ENCODE peak calls at places on chromosome X, in six cellular contexts. One of them, this sample, is unnamed.

GRCh38 chrX:41789374-41789773 is 65.4 kb downstream of the GPR82 start:
- DNase-seq in OCI-LY7: no peak
- DNase-seq in adrenal gland: no peak
- DNase-seq in cardiac fibroblast: no peak
- DNase-seq in breast epithelium: no peak
- DNase-seq in NB4: no peak
- DNase-seq in this sample: no peak

GRCh38 chrX:7347465-7347864 is 199.5 kb upstream of the PUDP start:
- DNase-seq in OCI-LY7: no peak
- DNase-seq in adrenal gland: no peak
- DNase-seq in cardiac fibroblast: no peak
- DNase-seq in breast epithelium: no peak
- DNase-seq in NB4: no peak
- DNase-seq in this sample: no peak

GRCh38 chrX:17580529-17581155 is 156.7 kb upstream of the SCML1 start:
- DNase-seq in OCI-LY7: no peak
- DNase-seq in adrenal gland: peak
- DNase-seq in cardiac fibroblast: peak
- DNase-seq in breast epithelium: no peak
- DNase-seq in NB4: no peak
- DNase-seq in this sample: no peak

GRCh38 chrX:136816970-136817369 is 36.2 kb upstream of the ARHGEF6 start:
- DNase-seq in OCI-LY7: no peak
- DNase-seq in adrenal gland: no peak
- DNase-seq in cardiac fibroblast: peak
- DNase-seq in breast epithelium: no peak
- DNase-seq in NB4: no peak
- DNase-seq in this sample: no peak

GRCh38 chrX:41475166-41475565 is 28.0 kb downstream of the NYX start:
- DNase-seq in OCI-LY7: no peak
- DNase-seq in adrenal gland: no peak
- DNase-seq in cardiac fibroblast: no peak
- DNase-seq in breast epithelium: no peak
- DNase-seq in NB4: no peak
- DNase-seq in this sample: no peak

GRCh38 chrX:101485212-101486064 is at the start of gene ARMCX4:
- DNase-seq in OCI-LY7: no peak
- DNase-seq in adrenal gland: peak
- DNase-seq in cardiac fibroblast: peak
- DNase-seq in breast epithelium: peak
- DNase-seq in NB4: no peak
- DNase-seq in this sample: no peak

GRCh38 chrX:33741807-33742206 is 390.3 kb downstream of the FAM47A start:
- DNase-seq in OCI-LY7: no peak
- DNase-seq in adrenal gland: no peak
- DNase-seq in cardiac fibroblast: no peak
- DNase-seq in breast epithelium: no peak
- DNase-seq in NB4: no peak
- DNase-seq in this sample: no peak

GRCh38 chrX:70087857-70088256 is 25.6 kb downstream of the OTUD6A start:
- DNase-seq in OCI-LY7: no peak
- DNase-seq in adrenal gland: no peak
- DNase-seq in cardiac fibroblast: peak
- DNase-seq in breast epithelium: no peak
- DNase-seq in NB4: no peak
- DNase-seq in this sample: no peak

GRCh38 chrX:23861215-23861896 is 46.4 kb downstream of the APOO start:
- DNase-seq in OCI-LY7: no peak
- DNase-seq in adrenal gland: no peak
- DNase-seq in cardiac fibroblast: no peak
- DNase-seq in breast epithelium: no peak
- DNase-seq in NB4: peak
- DNase-seq in this sample: no peak

GRCh38 chrX:23610491-23610890 is 56.8 kb upstream of the PRDX4 start:
- DNase-seq in OCI-LY7: no peak
- DNase-seq in adrenal gland: no peak
- DNase-seq in cardiac fibroblast: no peak
- DNase-seq in breast epithelium: no peak
- DNase-seq in NB4: no peak
- DNase-seq in this sample: no peak

GRCh38 chrX:39894626-39895025 is 203.1 kb downstream of the BCOR start:
- DNase-seq in OCI-LY7: no peak
- DNase-seq in adrenal gland: no peak
- DNase-seq in cardiac fibroblast: peak
- DNase-seq in breast epithelium: no peak
- DNase-seq in NB4: no peak
- DNase-seq in this sample: no peak

GRCh38 chrX:130111220-130111934 is 1.1 kb upstream of the ELF4 start:
- DNase-seq in OCI-LY7: no peak
- DNase-seq in adrenal gland: no peak
- DNase-seq in cardiac fibroblast: peak
- DNase-seq in breast epithelium: no peak
- DNase-seq in NB4: peak
- DNase-seq in this sample: no peak

GRCh38 chrX:50579955-50580354 is 109.3 kb upstream of the DGKK start:
- DNase-seq in OCI-LY7: peak
- DNase-seq in adrenal gland: peak
- DNase-seq in cardiac fibroblast: peak
- DNase-seq in breast epithelium: no peak
- DNase-seq in NB4: peak
- DNase-seq in this sample: peak

GRCh38 chrX:13938053-13938765 is 91.5 kb downstream of the GEMIN8 start:
- DNase-seq in OCI-LY7: no peak
- DNase-seq in adrenal gland: no peak
- DNase-seq in cardiac fibroblast: no peak
- DNase-seq in breast epithelium: peak
- DNase-seq in NB4: peak
- DNase-seq in this sample: no peak

GRCh38 chrX:8848921-8849320 is 47.7 kb upstream of the FAM9A start:
- DNase-seq in OCI-LY7: no peak
- DNase-seq in adrenal gland: no peak
- DNase-seq in cardiac fibroblast: no peak
- DNase-seq in breast epithelium: no peak
- DNase-seq in NB4: no peak
- DNase-seq in this sample: no peak

GRCh38 chrX:112367065-112367464 is 284.5 kb upstream of the TRPC5 start:
- DNase-seq in OCI-LY7: no peak
- DNase-seq in adrenal gland: no peak
- DNase-seq in cardiac fibroblast: no peak
- DNase-seq in breast epithelium: no peak
- DNase-seq in NB4: no peak
- DNase-seq in this sample: no peak

GRCh38 chrX:112368371-112368770 is 285.8 kb upstream of the TRPC5 start:
- DNase-seq in OCI-LY7: no peak
- DNase-seq in adrenal gland: no peak
- DNase-seq in cardiac fibroblast: no peak
- DNase-seq in breast epithelium: no peak
- DNase-seq in NB4: peak
- DNase-seq in this sample: no peak
- TF ChIP-seq CTCF in OCI-LY7: peak
- TF ChIP-seq CTCF in adrenal gland: peak
- TF ChIP-seq CTCF in cardiac fibroblast: no peak
- TF ChIP-seq CTCF in breast epithelium: no peak
- TF ChIP-seq CTCF in NB4: peak
- TF ChIP-seq CTCF in this sample: no peak

GRCh38 chrX:154751669-154752271 is 893 bp upstream of the GAB3 start:
- DNase-seq in OCI-LY7: no peak
- DNase-seq in adrenal gland: no peak
- DNase-seq in cardiac fibroblast: no peak
- DNase-seq in breast epithelium: no peak
- DNase-seq in NB4: no peak
- DNase-seq in this sample: no peak

GRCh38 chrX:154749856-154750255 is 1.0 kb downstream of the GAB3 start:
- DNase-seq in OCI-LY7: no peak
- DNase-seq in adrenal gland: no peak
- DNase-seq in cardiac fibroblast: peak
- DNase-seq in breast epithelium: no peak
- DNase-seq in NB4: peak
- DNase-seq in this sample: no peak

GRCh38 chrX:154748712-154749339 is 2.1 kb downstream of the GAB3 start:
- DNase-seq in OCI-LY7: peak
- DNase-seq in adrenal gland: no peak
- DNase-seq in cardiac fibroblast: peak
- DNase-seq in breast epithelium: no peak
- DNase-seq in NB4: peak
- DNase-seq in this sample: no peak

GRCh38 chrX:154750301-154751120 is at the start of gene GAB3:
- DNase-seq in OCI-LY7: no peak
- DNase-seq in adrenal gland: no peak
- DNase-seq in cardiac fibroblast: peak
- DNase-seq in breast epithelium: no peak
- DNase-seq in NB4: peak
- DNase-seq in this sample: no peak

DNA sequence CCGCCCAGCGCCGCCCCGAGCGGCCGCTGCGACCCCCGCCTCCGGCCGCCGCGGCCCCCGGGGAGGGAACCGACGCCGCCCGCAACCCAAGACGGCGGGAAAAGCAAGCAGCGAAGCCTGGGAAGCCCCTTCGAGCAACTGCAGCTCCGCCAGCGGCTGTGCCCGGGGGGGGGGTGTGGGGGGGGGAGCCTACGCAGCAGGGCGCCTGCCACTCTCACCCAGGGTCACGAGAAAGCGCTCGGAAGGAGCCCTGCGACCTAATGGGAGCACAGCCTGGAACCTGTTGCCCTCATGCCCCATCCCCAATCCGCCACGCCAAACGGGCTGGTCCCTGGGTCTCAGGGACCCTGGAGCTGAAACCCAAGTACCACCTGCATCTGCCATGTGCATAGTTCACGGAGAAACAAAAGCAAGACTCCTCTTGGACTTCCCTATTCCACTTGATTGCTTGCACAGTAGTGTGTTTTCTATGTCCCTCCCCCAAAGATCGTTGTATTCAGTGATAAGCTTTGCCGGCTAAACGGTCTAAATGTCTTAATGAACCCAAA is 318 bp upstream of the GAB3 start:
- DNase-seq in OCI-LY7: no peak
- DNase-seq in adrenal gland: no peak
- DNase-seq in cardiac fibroblast: no peak
- DNase-seq in breast epithelium: no peak
- DNase-seq in NB4: peak
- DNase-seq in this sample: no peak
- H3K4me3 ChIP-seq in OCI-LY7: no peak
- H3K4me3 ChIP-seq in adrenal gland: no peak
- H3K4me3 ChIP-seq in cardiac fibroblast: peak
- H3K4me3 ChIP-seq in breast epithelium: peak
- H3K4me3 ChIP-seq in NB4: peak
- H3K4me3 ChIP-seq in this sample: peak

DNA sequence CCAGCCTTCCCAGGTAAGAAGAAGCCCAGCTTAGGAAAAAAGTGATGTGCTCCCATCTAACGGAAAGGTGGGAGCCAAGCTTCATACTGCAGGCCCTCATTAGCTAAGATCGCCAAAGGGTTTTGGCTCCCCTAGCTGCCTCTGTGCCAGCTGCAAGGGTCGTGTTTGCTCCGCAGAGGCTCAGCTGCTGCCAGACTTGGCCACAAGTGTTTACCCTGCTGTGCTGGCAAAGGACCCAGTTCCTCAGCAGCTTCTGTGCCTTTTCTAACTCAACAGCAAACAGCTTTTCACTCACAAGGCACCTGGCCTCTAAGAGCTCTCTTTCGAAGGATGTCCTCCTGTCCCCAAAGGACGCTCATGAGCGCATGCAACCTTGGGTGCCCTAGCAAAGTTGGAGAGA is 12.2 kb upstream of the VMA21 start:
- DNase-seq in OCI-LY7: no peak
- DNase-seq in adrenal gland: no peak
- DNase-seq in cardiac fibroblast: no peak
- DNase-seq in breast epithelium: no peak
- DNase-seq in NB4: no peak
- DNase-seq in this sample: no peak
- TF ChIP-seq CTCF in OCI-LY7: no peak
- TF ChIP-seq CTCF in adrenal gland: no peak
- TF ChIP-seq CTCF in cardiac fibroblast: no peak
- TF ChIP-seq CTCF in breast epithelium: no peak
- TF ChIP-seq CTCF in NB4: no peak
- TF ChIP-seq CTCF in this sample: no peak

GRCh38 chrX:19121898-19122640 is at the start of gene ADGRG2:
- DNase-seq in OCI-LY7: no peak
- DNase-seq in adrenal gland: peak
- DNase-seq in cardiac fibroblast: peak
- DNase-seq in breast epithelium: no peak
- DNase-seq in NB4: no peak
- DNase-seq in this sample: no peak
- H3K4me3 ChIP-seq in OCI-LY7: no peak
- H3K4me3 ChIP-seq in adrenal gland: no peak
- H3K4me3 ChIP-seq in cardiac fibroblast: peak
- H3K4me3 ChIP-seq in breast epithelium: peak
- H3K4me3 ChIP-seq in NB4: no peak
- H3K4me3 ChIP-seq in this sample: no peak

GRCh38 chrX:68490644-68491043 is 8.2 kb upstream of the YIPF6 start:
- DNase-seq in OCI-LY7: no peak
- DNase-seq in adrenal gland: no peak
- DNase-seq in cardiac fibroblast: peak
- DNase-seq in breast epithelium: no peak
- DNase-seq in NB4: peak
- DNase-seq in this sample: no peak
- TF ChIP-seq CTCF in OCI-LY7: peak
- TF ChIP-seq CTCF in adrenal gland: no peak
- TF ChIP-seq CTCF in cardiac fibroblast: peak
- TF ChIP-seq CTCF in breast epithelium: no peak
- TF ChIP-seq CTCF in NB4: no peak
- TF ChIP-seq CTCF in this sample: peak

DNA sequence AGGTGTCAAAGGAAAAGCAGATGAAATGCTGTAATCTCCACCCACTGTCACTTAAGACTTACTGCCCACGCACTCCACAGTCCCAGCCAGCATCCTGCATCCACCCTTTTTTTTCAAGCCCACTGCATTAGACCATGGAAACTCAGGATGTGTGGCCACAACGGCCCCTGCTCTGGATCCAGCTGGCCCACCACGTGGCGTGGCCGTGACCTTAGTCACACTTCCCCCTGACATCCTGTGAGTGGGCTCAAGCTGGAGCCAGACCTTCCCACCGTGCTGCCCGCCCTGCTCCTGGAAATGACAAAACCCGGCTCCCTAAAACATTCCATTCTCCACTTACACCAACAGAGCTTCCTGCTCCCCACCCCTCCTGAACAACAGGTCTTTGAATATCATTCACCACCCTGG is 588.3 kb upstream of the DIPK2B start:
- DNase-seq in OCI-LY7: no peak
- DNase-seq in adrenal gland: peak
- DNase-seq in cardiac fibroblast: peak
- DNase-seq in breast epithelium: peak
- DNase-seq in NB4: peak
- DNase-seq in this sample: no peak
- H3K4me3 ChIP-seq in OCI-LY7: no peak
- H3K4me3 ChIP-seq in adrenal gland: no peak
- H3K4me3 ChIP-seq in cardiac fibroblast: peak
- H3K4me3 ChIP-seq in breast epithelium: no peak
- H3K4me3 ChIP-seq in NB4: no peak
- H3K4me3 ChIP-seq in this sample: no peak